ENCODE peak calls at places on chromosome 13, in five cellular contexts. Q, I, M, X and P are unnamed samples.

GRCh38 chr13:74715718-74716117 is 581.5 kb upstream of the KLF12 start:
- DNase-seq in Q (no peak), I (no peak), M (no peak), X (no peak), P (peak; percentile 57)

GRCh38 chr13:25733061-25733491 is 318.7 kb downstream of the SHISA2 start:
- DNase-seq in Q (no peak), I (no peak), M (no peak), X (no peak), P (no peak)

GRCh38 chr13:76886292-76887061 is at the start of gene KCTD12:
- DNase-seq in Q (peak; percentile 86), I (peak; percentile 59), M (no peak), X (peak; percentile 63), P (no peak)

GRCh38 chr13:59398661-59399060 is 765.1 kb downstream of the DIAPH3 start:
- DNase-seq in Q (no peak), I (no peak), M (no peak), X (no peak), P (no peak)

GRCh38 chr13:90770334-90770733 is 577.2 kb upstream of the MIR17HG start:
- DNase-seq in Q (no peak), I (no peak), M (no peak), X (no peak), P (no peak)

GRCh38 chr13:109821038-109821545 is 34.7 kb upstream of the IRS2 start:
- DNase-seq in Q (no peak), I (no peak), M (no peak), X (no peak), P (no peak)

GRCh38 chr13:75440100-75440499 is 41.9 kb downstream of the TBC1D4 start:
- DNase-seq in Q (no peak), I (no peak), M (no peak), X (no peak), P (no peak)

GRCh38 chr13:28100149-28101121 is at the start of gene FLT3:
- DNase-seq in Q (no peak), I (no peak), M (no peak), X (no peak), P (no peak)

GRCh38 chr13:92821324-92821723 is 405.3 kb upstream of the GPC6 start:
- DNase-seq in Q (no peak), I (no peak), M (no peak), X (no peak), P (no peak)

GRCh38 chr13:45198924-45199323 is 1.9 kb downstream of the KCTD4 start:
- DNase-seq in Q (no peak), I (no peak), M (no peak), X (no peak), P (no peak)

GRCh38 chr13:108269601-108270328 is at the start of gene TNFSF13B:
- DNase-seq in Q (no peak), I (no peak), M (no peak), X (no peak), P (no peak)

GRCh38 chr13:21076265-21076653 is 14.9 kb upstream of the LATS2 start:
- DNase-seq in Q (no peak), I (no peak), M (no peak), X (no peak), P (no peak)

GRCh38 chr13:24670927-24671326 is 9.3 kb upstream of the ATP12A start:
- DNase-seq in Q (no peak), I (no peak), M (no peak), X (no peak), P (no peak)

GRCh38 chr13:76425930-76426329 is 460.3 kb downstream of the KCTD12 start:
- DNase-seq in Q (no peak), I (no peak), M (peak; percentile 78), X (no peak), P (peak; percentile 17)

GRCh38 chr13:37488682-37489081 is 109.9 kb downstream of the POSTN start:
- DNase-seq in Q (no peak), I (no peak), M (no peak), X (no peak), P (no peak)

GRCh38 chr13:105291987-105292386 is 1243.5 kb downstream of the EFNB2 start:
- DNase-seq in Q (no peak), I (no peak), M (no peak), X (no peak), P (no peak)

GRCh38 chr13:36530050-36530789 is 97.9 kb downstream of the CCNA1 start:
- DNase-seq in Q (peak; percentile 54), I (no peak), M (no peak), X (peak; percentile 70), P (peak; percentile 16)

GRCh38 chr13:28494861-28495585 is at the start of gene FLT1:
- DNase-seq in Q (peak; percentile 26), I (no peak), M (no peak), X (no peak), P (no peak)

GRCh38 chr13:33015791-33016323 is 366 bp upstream of the KL start:
- DNase-seq in Q (peak; percentile 17), I (no peak), M (no peak), X (peak; percentile 10), P (no peak)

GRCh38 chr13:52785721-52786120 is 46.1 kb upstream of the CNMD start:
- DNase-seq in Q (no peak), I (no peak), M (no peak), X (no peak), P (no peak)

GRCh38 chr13:38902551-38902950 is 88.1 kb downstream of the STOML3 start:
- DNase-seq in Q (no peak), I (no peak), M (no peak), X (no peak), P (no peak)

GRCh38 chr13:83881917-83882625 is at the start of gene SLITRK1:
- DNase-seq in Q (no peak), I (no peak), M (peak; percentile 42), X (no peak), P (no peak)

GRCh38 chr13:75968103-75968838 is 332.1 kb downstream of the LMO7 start:
- DNase-seq in Q (no peak), I (no peak), M (no peak), X (no peak), P (no peak)

GRCh38 chr13:101455863-101456262 is 3.4 kb downstream of the ITGBL1 start:
- DNase-seq in Q (no peak), I (no peak), M (peak; percentile 79), X (no peak), P (peak; percentile 82)

GRCh38 chr13:44930907-44931676 is 58.2 kb downstream of the NUFIP1 start:
- DNase-seq in Q (no peak), I (no peak), M (no peak), X (no peak), P (no peak)

GRCh38 chr13:102599451-102600012 is 2.7 kb downstream of the TPP2 start:
- DNase-seq in Q (no peak), I (no peak), M (no peak), X (no peak), P (no peak)

GRCh38 chr13:46963874-46964273 is 67.0 kb upstream of the HTR2A start:
- DNase-seq in Q (no peak), I (no peak), M (no peak), X (no peak), P (no peak)

GRCh38 chr13:21837841-21838551 is 167.1 kb downstream of the FGF9 start:
- DNase-seq in Q (peak; percentile 36), I (no peak), M (no peak), X (no peak), P (no peak)

GRCh38 chr13:104936304-104936703 is 1599.2 kb downstream of the EFNB2 start:
- DNase-seq in Q (no peak), I (no peak), M (no peak), X (no peak), P (no peak)

GRCh38 chr13:35526577-35526976 is 50.1 kb upstream of the MAB21L1 start:
- DNase-seq in Q (no peak), I (no peak), M (no peak), X (no peak), P (no peak)

GRCh38 chr13:20997301-20998061 is 63.9 kb downstream of the LATS2 start:
- DNase-seq in Q (no peak), I (no peak), M (peak; percentile 88), X (no peak), P (peak; percentile 95)

GRCh38 chr13:113742000-113742441 is 17.0 kb upstream of the TMEM255B start:
- DNase-seq in Q (no peak), I (no peak), M (no peak), X (no peak), P (no peak)
- TF ChIP-seq CTCF in Q (no peak), I (no peak), M (peak; percentile 32), X (no peak), P (peak; percentile 29)

DNA sequence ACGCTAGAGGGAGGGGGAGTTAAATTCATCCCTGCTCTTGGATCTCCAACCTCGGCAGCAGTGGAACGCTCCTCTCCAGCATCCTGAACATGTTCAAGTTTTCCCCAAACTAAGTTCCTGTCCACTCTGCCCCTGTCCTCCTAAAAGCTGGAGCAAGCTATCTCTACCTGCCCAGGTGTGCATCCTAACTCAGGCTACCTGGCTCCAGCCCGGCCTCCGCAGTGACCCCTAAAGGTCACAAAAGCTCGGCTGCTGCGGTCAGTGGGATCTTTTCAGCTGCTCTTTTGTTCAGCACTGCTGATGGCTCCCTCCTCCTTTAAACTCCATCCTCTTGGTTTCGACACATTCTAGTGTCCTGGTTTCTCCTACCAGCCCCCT is 1.4 kb downstream of the DCUN1D2 start:
- DNase-seq in Q (no peak), I (no peak), M (no peak), X (no peak), P (no peak)
- H3K4me3 ChIP-seq in Q (peak overlapping the region; percentile 61), I (peak overlapping the region; percentile 93), M (peak overlapping the region; percentile 63), X (peak overlapping the region; percentile 89), P (peak overlapping the region; percentile 76)

GRCh38 chr13:99935772-99936171 is 35.8 kb downstream of the ZIC5 start:
- DNase-seq in Q (no peak), I (no peak), M (no peak), X (no peak), P (no peak)
- TF ChIP-seq CTCF in Q (no peak), I (no peak), M (no peak), X (no peak), P (no peak)

GRCh38 chr13:40670307-40670706 is 3.9 kb upstream of the FOXO1 start:
- DNase-seq in Q (no peak), I (no peak), M (no peak), X (no peak), P (no peak)

GRCh38 chr13:40676007-40676406 is 9.6 kb upstream of the FOXO1 start:
- DNase-seq in Q (no peak), I (no peak), M (no peak), X (no peak), P (no peak)

GRCh38 chr13:40673414-40673813 is 7.0 kb upstream of the FOXO1 start:
- DNase-seq in Q (no peak), I (no peak), M (no peak), X (no peak), P (no peak)

GRCh38 chr13:40673061-40673397 is 6.6 kb upstream of the FOXO1 start:
- DNase-seq in Q (no peak), I (no peak), M (no peak), X (no peak), P (no peak)

DNA sequence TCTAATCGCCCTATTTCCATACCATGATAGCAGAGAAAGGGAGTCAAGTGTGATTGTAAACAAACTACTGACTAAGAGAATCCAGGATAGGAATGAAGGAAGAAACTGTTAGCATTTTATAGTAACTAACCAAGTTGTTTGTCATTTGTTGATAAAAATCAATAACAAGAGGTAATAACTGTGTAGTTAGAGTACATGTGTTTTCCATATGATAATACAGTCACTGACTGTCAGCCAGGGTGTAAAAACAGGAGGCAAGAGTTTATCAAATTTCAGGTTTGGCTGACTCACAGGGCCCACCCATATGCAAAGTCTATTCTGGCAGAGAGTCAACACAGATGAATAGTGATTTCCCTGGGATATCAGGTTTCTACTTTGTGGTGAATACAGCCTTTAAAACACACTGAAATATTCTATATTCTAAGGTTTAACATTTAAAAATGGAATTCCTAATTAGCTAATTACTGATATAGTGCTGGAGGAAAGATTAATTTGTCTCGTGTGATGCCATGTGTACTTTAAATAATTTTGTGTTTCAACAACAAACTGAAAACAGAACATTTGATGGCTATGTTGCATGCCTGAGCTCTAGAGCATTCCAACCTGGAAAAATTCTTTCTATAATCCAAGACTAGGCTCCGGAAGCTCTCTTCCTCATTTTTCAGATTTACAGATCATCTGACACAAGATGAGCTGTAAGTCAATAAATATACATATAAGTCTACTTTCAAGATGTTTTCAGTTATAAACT is 6.0 kb upstream of the FOXO1 start:
- DNase-seq in Q (no peak), I (no peak), M (peak; percentile 15), X (no peak), P (no peak)
- H3K4me3 ChIP-seq in Q (no peak overlapping the region), I (no peak overlapping the region), M (no peak overlapping the region), X (no peak overlapping the region), P (no peak overlapping the region)